ENCODE peak calls at places on chromosomes 2 and 18, in five cellular contexts. One of them, this sample, is unnamed.

GRCh38 chr2:191931332-191931731 is 84.4 kb upstream of the CAVIN2 start:
- DNase-seq in CD4-positive, alpha-beta memory T cell: no peak
- DNase-seq in cardiac fibroblast: no peak
- DNase-seq in neural crest cell: no peak
- DNase-seq in LoVo: no peak
- DNase-seq in this sample: no peak

GRCh38 chr2:53821810-53822209 is 35.0 kb downstream of the ERLEC1 start:
- DNase-seq in CD4-positive, alpha-beta memory T cell: no peak
- DNase-seq in LoVo: no peak
- DNase-seq in cardiac fibroblast: no peak
- DNase-seq in neural crest cell: no peak
- DNase-seq in this sample: no peak

GRCh38 chr2:10433948-10434884 is 13.9 kb downstream of the ODC1 start:
- DNase-seq in CD4-positive, alpha-beta memory T cell: no peak
- DNase-seq in LoVo: no peak
- DNase-seq in cardiac fibroblast: no peak
- DNase-seq in neural crest cell: no peak
- DNase-seq in this sample: no peak

GRCh38 chr2:15158117-15158516 is 403.0 kb downstream of the NBAS start:
- DNase-seq in CD4-positive, alpha-beta memory T cell: no peak
- DNase-seq in neural crest cell: peak
- DNase-seq in cardiac fibroblast: no peak
- DNase-seq in LoVo: no peak
- DNase-seq in this sample: no peak

GRCh38 chr2:10226032-10226724 is 76.5 kb upstream of the HPCAL1 start:
- DNase-seq in LoVo: no peak
- DNase-seq in cardiac fibroblast: no peak
- DNase-seq in CD4-positive, alpha-beta memory T cell: no peak
- DNase-seq in neural crest cell: no peak
- DNase-seq in this sample: no peak

GRCh38 chr2:97870396-97870843 is 125.3 kb downstream of the TMEM131 start:
- DNase-seq in CD4-positive, alpha-beta memory T cell: peak
- DNase-seq in cardiac fibroblast: peak
- DNase-seq in LoVo: peak
- DNase-seq in neural crest cell: no peak
- DNase-seq in this sample: no peak

GRCh38 chr18:63199743-63200241 is 119.8 kb downstream of the BCL2 start:
- DNase-seq in CD4-positive, alpha-beta memory T cell: peak
- DNase-seq in cardiac fibroblast: no peak
- DNase-seq in LoVo: no peak
- DNase-seq in neural crest cell: no peak
- DNase-seq in this sample: no peak

GRCh38 chr2:88892788-88893187 is 201.3 kb downstream of the RPIA start:
- DNase-seq in CD4-positive, alpha-beta memory T cell: no peak
- DNase-seq in cardiac fibroblast: no peak
- DNase-seq in LoVo: no peak
- DNase-seq in neural crest cell: no peak
- DNase-seq in this sample: no peak

GRCh38 chr2:166417669-166418068 is 41.9 kb upstream of the SCN9A start:
- DNase-seq in CD4-positive, alpha-beta memory T cell: no peak
- DNase-seq in LoVo: no peak
- DNase-seq in cardiac fibroblast: peak
- DNase-seq in neural crest cell: no peak
- DNase-seq in this sample: peak

GRCh38 chr18:77334876-77335275 is 85.2 kb downstream of the GALR1 start:
- DNase-seq in CD4-positive, alpha-beta memory T cell: no peak
- DNase-seq in LoVo: no peak
- DNase-seq in cardiac fibroblast: no peak
- DNase-seq in neural crest cell: no peak
- DNase-seq in this sample: no peak

GRCh38 chr2:21103274-21103891 is 20.4 kb upstream of the TDRD15 start:
- DNase-seq in neural crest cell: no peak
- DNase-seq in cardiac fibroblast: no peak
- DNase-seq in LoVo: no peak
- DNase-seq in CD4-positive, alpha-beta memory T cell: no peak
- DNase-seq in this sample: no peak

GRCh38 chr2:40316631-40317030 is 135.3 kb downstream of the SLC8A1 start:
- DNase-seq in cardiac fibroblast: no peak
- DNase-seq in neural crest cell: no peak
- DNase-seq in LoVo: no peak
- DNase-seq in CD4-positive, alpha-beta memory T cell: no peak
- DNase-seq in this sample: no peak

GRCh38 chr18:27017901-27018500 is 152.5 kb upstream of the AQP4 start:
- DNase-seq in neural crest cell: no peak
- DNase-seq in cardiac fibroblast: peak
- DNase-seq in CD4-positive, alpha-beta memory T cell: no peak
- DNase-seq in LoVo: peak
- DNase-seq in this sample: no peak

GRCh38 chr2:3200420-3200939 is 177.1 kb downstream of the EIPR1 start:
- DNase-seq in LoVo: no peak
- DNase-seq in cardiac fibroblast: no peak
- DNase-seq in neural crest cell: no peak
- DNase-seq in CD4-positive, alpha-beta memory T cell: no peak
- DNase-seq in this sample: no peak

GRCh38 chr18:46320928-46321855 is 217.0 kb downstream of the HAUS1 start:
- DNase-seq in neural crest cell: no peak
- DNase-seq in CD4-positive, alpha-beta memory T cell: no peak
- DNase-seq in cardiac fibroblast: peak
- DNase-seq in LoVo: peak
- DNase-seq in this sample: no peak

GRCh38 chr2:176931588-176932563 is 280.7 kb upstream of the HNRNPA3 start:
- DNase-seq in neural crest cell: no peak
- DNase-seq in cardiac fibroblast: no peak
- DNase-seq in LoVo: peak
- DNase-seq in CD4-positive, alpha-beta memory T cell: peak
- DNase-seq in this sample: no peak

GRCh38 chr2:85924522-85924921 is 35.7 kb upstream of the ST3GAL5 start:
- DNase-seq in CD4-positive, alpha-beta memory T cell: no peak
- DNase-seq in neural crest cell: no peak
- DNase-seq in cardiac fibroblast: peak
- DNase-seq in LoVo: no peak
- DNase-seq in this sample: no peak

GRCh38 chr2:242044206-242044590 is 174.7 kb downstream of the RTP5 start:
- DNase-seq in cardiac fibroblast: no peak
- DNase-seq in CD4-positive, alpha-beta memory T cell: no peak
- DNase-seq in neural crest cell: no peak
- DNase-seq in LoVo: no peak
- DNase-seq in this sample: no peak

This sample was measured in HuH-7.5.